ENCODE peak calls at places on chromosomes 1 and 21, in five cellular contexts. One of them, this sample, is unnamed.

GRCh38 chr21:35424122-35424521 is 375.0 kb upstream of the RUNX1 start:
- DNase-seq in EH: no peak
- DNase-seq in bronchial epithelial cell: no peak
- DNase-seq in A549: no peak
- DNase-seq in lower lobe of right lung: no peak
- DNase-seq in this sample: no peak

GRCh38 chr1:85611856-85612255 is 31.3 kb downstream of the CCN1 start:
- DNase-seq in EH: peak
- DNase-seq in bronchial epithelial cell: peak
- DNase-seq in A549: peak
- DNase-seq in lower lobe of right lung: peak
- DNase-seq in this sample: peak

GRCh38 chr1:112618721-112619517 is at the start of gene ST7L:
- DNase-seq in EH: peak
- DNase-seq in bronchial epithelial cell: peak
- DNase-seq in A549: peak
- DNase-seq in lower lobe of right lung: peak
- DNase-seq in this sample: peak

GRCh38 chr1:75672528-75673393 is 51.7 kb upstream of the ACADM start:
- DNase-seq in EH: peak
- DNase-seq in bronchial epithelial cell: peak
- DNase-seq in A549: no peak
- DNase-seq in lower lobe of right lung: no peak
- DNase-seq in this sample: peak

GRCh38 chr1:108079550-108079949 is 114.6 kb upstream of the VAV3 start:
- DNase-seq in EH: no peak
- DNase-seq in bronchial epithelial cell: no peak
- DNase-seq in A549: no peak
- DNase-seq in lower lobe of right lung: no peak
- DNase-seq in this sample: no peak

GRCh38 chr1:162386292-162387225 is 5.0 kb downstream of the C1orf226 start:
- DNase-seq in EH: no peak
- DNase-seq in bronchial epithelial cell: no peak
- DNase-seq in A549: no peak
- DNase-seq in lower lobe of right lung: no peak
- DNase-seq in this sample: no peak

GRCh38 chr1:51518730-51519047 is 377 bp downstream of the EPS15 start:
- DNase-seq in EH: peak
- DNase-seq in bronchial epithelial cell: peak
- DNase-seq in A549: peak
- DNase-seq in lower lobe of right lung: peak
- DNase-seq in this sample: peak

GRCh38 chr1:231392380-231393131 is 29.5 kb downstream of the EGLN1 start:
- DNase-seq in EH: no peak
- DNase-seq in bronchial epithelial cell: no peak
- DNase-seq in A549: no peak
- DNase-seq in lower lobe of right lung: no peak
- DNase-seq in this sample: no peak

GRCh38 chr1:218317061-218317460 is 28.1 kb upstream of the TGFB2 start:
- DNase-seq in EH: no peak
- DNase-seq in bronchial epithelial cell: no peak
- DNase-seq in A549: no peak
- DNase-seq in lower lobe of right lung: no peak
- DNase-seq in this sample: no peak

GRCh38 chr1:204556458-204557052 is 40.3 kb downstream of the MDM4 start:
- DNase-seq in EH: no peak
- DNase-seq in bronchial epithelial cell: no peak
- DNase-seq in A549: no peak
- DNase-seq in lower lobe of right lung: no peak
- DNase-seq in this sample: no peak

GRCh38 chr21:32099812-32100416 is 178.9 kb downstream of the MIS18A start:
- DNase-seq in EH: peak
- DNase-seq in bronchial epithelial cell: no peak
- DNase-seq in A549: no peak
- DNase-seq in lower lobe of right lung: no peak
- DNase-seq in this sample: no peak

GRCh38 chr1:154940880-154941228 is 4.3 kb upstream of the PMVK start:
- DNase-seq in EH: no peak
- DNase-seq in bronchial epithelial cell: no peak
- DNase-seq in A549: no peak
- DNase-seq in lower lobe of right lung: no peak
- DNase-seq in this sample: no peak

GRCh38 chr21:42117229-42118048 is 46.3 kb downstream of the UMODL1 start:
- DNase-seq in EH: peak
- DNase-seq in bronchial epithelial cell: peak
- DNase-seq in A549: peak
- DNase-seq in lower lobe of right lung: peak
- DNase-seq in this sample: peak

GRCh38 chr1:8394456-8395321 is 76.8 kb downstream of the SLC45A1 start:
- DNase-seq in EH: peak
- DNase-seq in bronchial epithelial cell: peak
- DNase-seq in A549: no peak
- DNase-seq in lower lobe of right lung: no peak
- DNase-seq in this sample: peak

GRCh38 chr1:53643061-53643880 is 95.7 kb downstream of the GLIS1 start:
- DNase-seq in EH: no peak
- DNase-seq in bronchial epithelial cell: no peak
- DNase-seq in A549: no peak
- DNase-seq in lower lobe of right lung: no peak
- DNase-seq in this sample: no peak

This sample was measured in PC-3.